ENCODE peak calls at places on chromosomes 5 and 9, in six cellular contexts. K, X, W, S, B and G are unnamed samples.

GRCh38 chr9:126756876-126757415 is 47.9 kb upstream of the ZBTB43 start:
- DNase-seq in K (no peak), X (peak), W (no peak), S (no peak), B (no peak), G (no peak)

GRCh38 chr9:133428579-133429215 is 6.5 kb downstream of the ADAMTS13 start:
- DNase-seq in K (no peak), X (no peak), W (peak), S (no peak), B (no peak), G (no peak)

GRCh38 chr5:98341038-98341710 is 432.3 kb upstream of the RGMB start:
- DNase-seq in K (no peak), X (no peak), W (no peak), S (peak), B (no peak), G (no peak)

GRCh38 chr9:84773023-84773422 is 103.5 kb downstream of the NTRK2 start:
- DNase-seq in K (no peak), X (no peak), W (no peak), S (peak), B (no peak), G (no peak)

GRCh38 chr5:120630550-120630949 is 166.4 kb downstream of the PRR16 start:
- DNase-seq in K (no peak), X (no peak), W (no peak), S (no peak), B (no peak), G (no peak)

GRCh38 chr5:138029501-138029900 is 3.4 kb downstream of the FAM13B start:
- DNase-seq in K (no peak), X (no peak), W (no peak), S (no peak), B (no peak), G (no peak)

GRCh38 chr9:106890621-106891020 is 27.7 kb downstream of the ZNF462 start:
- DNase-seq in K (no peak), X (no peak), W (no peak), S (no peak), B (no peak), G (no peak)

GRCh38 chr9:125409637-125410521 is 148.3 kb downstream of the GAPVD1 start:
- DNase-seq in K (peak), X (no peak), W (peak), S (peak), B (no peak), G (no peak)

GRCh38 chr5:10935536-10935935 is 174.5 kb upstream of the DAP start:
- DNase-seq in K (no peak), X (no peak), W (no peak), S (no peak), B (no peak), G (peak)

GRCh38 chr5:76431336-76431735 is 28.3 kb downstream of the IQGAP2 start:
- DNase-seq in K (no peak), X (no peak), W (no peak), S (no peak), B (no peak), G (no peak)

GRCh38 chr5:1343931-1344901 is 683 bp downstream of the CLPTM1L start:
- DNase-seq in K (no peak), X (no peak), W (no peak), S (peak), B (no peak), G (no peak)

GRCh38 chr5:125750538-125751186 is 672.5 kb upstream of the GRAMD2B start:
- DNase-seq in K (no peak), X (no peak), W (no peak), S (no peak), B (no peak), G (no peak)

GRCh38 chr5:112254303-112254702 is 164.8 kb downstream of the EPB41L4A start:
- DNase-seq in K (no peak), X (no peak), W (no peak), S (no peak), B (no peak), G (no peak)

GRCh38 chr5:167245871-167246270 is 1045.6 kb upstream of the WWC1 start:
- DNase-seq in K (no peak), X (no peak), W (no peak), S (no peak), B (no peak), G (no peak)

GRCh38 chr5:174531782-174532191 is 192.6 kb upstream of the MSX2 start:
- DNase-seq in K (no peak), X (no peak), W (no peak), S (no peak), B (no peak), G (no peak)

GRCh38 chr5:124162782-124163532 is 583.5 kb downstream of the ZNF608 start:
- DNase-seq in K (no peak), X (no peak), W (no peak), S (peak), B (no peak), G (peak)

GRCh38 chr5:94751456-94751855 is 133.0 kb downstream of the SLF1 start:
- DNase-seq in K (no peak), X (no peak), W (no peak), S (no peak), B (no peak), G (no peak)

GRCh38 chr5:142143878-142144277 is 35.3 kb downstream of the NDFIP1 start:
- DNase-seq in K (no peak), X (no peak), W (peak), S (peak), B (no peak), G (no peak)

GRCh38 chr9:127133739-127134167 is 11.3 kb upstream of the ANGPTL2 start:
- DNase-seq in K (peak), X (peak), W (no peak), S (peak), B (no peak), G (no peak)

GRCh38 chr5:177154003-177154643 is 20.6 kb downstream of the NSD1 start:
- DNase-seq in K (no peak), X (no peak), W (no peak), S (peak), B (no peak), G (no peak)

GRCh38 chr5:53403758-53404157 is 76.7 kb upstream of the FST start:
- DNase-seq in K (no peak), X (no peak), W (no peak), S (peak), B (no peak), G (no peak)

GRCh38 chr5:157913575-157913974 is 54.6 kb upstream of the CLINT1 start:
- DNase-seq in K (no peak), X (no peak), W (no peak), S (no peak), B (no peak), G (no peak)

GRCh38 chr5:148384389-148384756 is 615 bp downstream of the FBXO38 start:
- DNase-seq in K (no peak), X (no peak), W (peak), S (no peak), B (no peak), G (no peak)

GRCh38 chr9:69168709-69169217 is 5.3 kb upstream of the TJP2 start:
- DNase-seq in K (no peak), X (peak), W (no peak), S (peak), B (no peak), G (peak)

GRCh38 chr5:41266377-41266776 is 53.0 kb upstream of the C6 start:
- DNase-seq in K (no peak), X (no peak), W (no peak), S (no peak), B (no peak), G (no peak)

GRCh38 chr9:8366161-8366926 is 566.8 kb upstream of the DMAC1 start:
- DNase-seq in K (no peak), X (no peak), W (no peak), S (peak), B (no peak), G (no peak)

GRCh38 chr9:111158375-111158774 is 120.1 kb upstream of the LPAR1 start:
- DNase-seq in K (no peak), X (no peak), W (no peak), S (peak), B (no peak), G (no peak)

GRCh38 chr5:134092875-134093274 is 21.6 kb upstream of the TCF7 start:
- DNase-seq in K (no peak), X (no peak), W (no peak), S (peak), B (no peak), G (no peak)

GRCh38 chr5:110736763-110737162 is 2.0 kb upstream of the SLC25A46 start:
- DNase-seq in K (no peak), X (no peak), W (no peak), S (no peak), B (no peak), G (no peak)

GRCh38 chr9:79664375-79664825 is 92.6 kb downstream of the TLE4 start:
- DNase-seq in K (no peak), X (no peak), W (no peak), S (peak), B (no peak), G (no peak)

GRCh38 chr9:127049044-127049443 is 73.4 kb downstream of the ANGPTL2 start:
- DNase-seq in K (no peak), X (peak), W (peak), S (peak), B (peak), G (peak)

GRCh38 chr5:100550531-100551036 is 15.4 kb downstream of the FAM174A start:
- DNase-seq in K (no peak), X (no peak), W (no peak), S (peak), B (peak), G (no peak)

GRCh38 chr5:50325237-50325832 is 115.8 kb downstream of the EMB start:
- DNase-seq in K (no peak), X (no peak), W (no peak), S (peak), B (no peak), G (no peak)

GRCh38 chr5:177023247-177023703 is 779 bp downstream of the ZNF346 start:
- DNase-seq in K (no peak), X (no peak), W (peak), S (peak), B (no peak), G (no peak)

GRCh38 chr5:56481998-56482698 is 249.0 kb upstream of the ANKRD55 start:
- DNase-seq in K (no peak), X (no peak), W (no peak), S (no peak), B (no peak), G (no peak)

GRCh38 chr5:153275697-153276096 is 214.8 kb upstream of the GRIA1 start:
- DNase-seq in K (no peak), X (no peak), W (no peak), S (no peak), B (no peak), G (no peak)

GRCh38 chr9:19331877-19332276 is 48.2 kb downstream of the RPS6 start:
- DNase-seq in K (no peak), X (no peak), W (no peak), S (peak), B (no peak), G (no peak)
- H3K27ac ChIP-seq in K (no peak), X (no peak), W (no peak), S (no peak), B (no peak), G (no peak)

DNA sequence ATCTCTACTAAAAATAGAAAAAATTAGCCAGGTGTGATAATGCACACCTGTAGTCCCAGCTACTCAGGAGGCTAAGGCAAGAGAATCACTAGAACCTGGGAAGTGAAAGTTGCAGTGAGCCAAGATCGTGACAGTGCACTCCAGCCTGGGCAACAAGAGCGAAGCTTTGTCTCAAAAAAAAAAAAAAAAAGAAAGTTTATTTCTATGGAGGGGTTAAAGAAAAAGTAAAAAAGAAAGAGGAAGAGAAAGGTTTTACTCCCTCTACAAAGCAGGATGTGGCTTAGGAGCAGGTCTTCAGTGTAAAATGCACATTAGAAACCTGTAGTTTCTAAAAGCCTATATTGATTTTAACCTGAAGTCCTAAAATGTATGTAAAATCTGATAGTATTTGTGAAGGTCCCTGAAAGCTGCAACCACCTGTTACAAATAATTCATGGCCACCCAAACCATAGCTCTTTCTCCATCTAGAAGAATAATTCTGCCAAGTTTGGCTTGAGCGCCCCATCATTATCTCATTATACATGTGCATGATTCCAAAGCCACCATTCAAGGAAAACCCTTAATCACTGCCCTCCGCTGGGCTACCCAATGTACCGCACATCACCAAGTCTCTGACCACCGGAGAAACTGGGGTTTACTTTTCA is 3.4 kb downstream of the FNBP1 start:
- DNase-seq in K (no peak), X (no peak), W (no peak), S (no peak), B (peak), G (no peak)
- TF ChIP-seq POLR2A in K (no peak), X (no peak), W (no peak), S (no peak), B (peak), G (no peak)

GRCh38 chr9:78573669-78574068 is 276.7 kb downstream of the PSAT1 start:
- DNase-seq in K (no peak), X (no peak), W (no peak), S (no peak), B (no peak), G (no peak)

GRCh38 chr9:78577507-78577906 is 280.6 kb downstream of the PSAT1 start:
- DNase-seq in K (no peak), X (no peak), W (no peak), S (no peak), B (no peak), G (no peak)

GRCh38 chr9:78575041-78575440 is 278.1 kb downstream of the PSAT1 start:
- DNase-seq in K (no peak), X (no peak), W (no peak), S (no peak), B (no peak), G (no peak)

GRCh38 chr9:78574354-78575036 is 277.6 kb downstream of the PSAT1 start:
- DNase-seq in K (no peak), X (no peak), W (no peak), S (no peak), B (no peak), G (no peak)

GRCh38 chr9:78575791-78576190 is 278.9 kb downstream of the PSAT1 start:
- DNase-seq in K (no peak), X (no peak), W (no peak), S (no peak), B (no peak), G (no peak)
- H3K27ac ChIP-seq in K (no peak), X (no peak), W (no peak), S (no peak), B (no peak), G (no peak)

GRCh38 chr5:151231359-151231758 is 7.5 kb upstream of the CCDC69 start:
- DNase-seq in K (no peak), X (no peak), W (no peak), S (no peak), B (no peak), G (no peak)

GRCh38 chr5:151236888-151237287 is 13.0 kb upstream of the CCDC69 start:
- DNase-seq in K (no peak), X (no peak), W (no peak), S (no peak), B (no peak), G (no peak)

GRCh38 chr5:151237685-151238084 is 13.8 kb upstream of the CCDC69 start:
- DNase-seq in K (no peak), X (no peak), W (no peak), S (no peak), B (no peak), G (no peak)

GRCh38 chr5:151233576-151234202 is 9.8 kb upstream of the CCDC69 start:
- DNase-seq in K (no peak), X (no peak), W (no peak), S (no peak), B (no peak), G (no peak)

DNA sequence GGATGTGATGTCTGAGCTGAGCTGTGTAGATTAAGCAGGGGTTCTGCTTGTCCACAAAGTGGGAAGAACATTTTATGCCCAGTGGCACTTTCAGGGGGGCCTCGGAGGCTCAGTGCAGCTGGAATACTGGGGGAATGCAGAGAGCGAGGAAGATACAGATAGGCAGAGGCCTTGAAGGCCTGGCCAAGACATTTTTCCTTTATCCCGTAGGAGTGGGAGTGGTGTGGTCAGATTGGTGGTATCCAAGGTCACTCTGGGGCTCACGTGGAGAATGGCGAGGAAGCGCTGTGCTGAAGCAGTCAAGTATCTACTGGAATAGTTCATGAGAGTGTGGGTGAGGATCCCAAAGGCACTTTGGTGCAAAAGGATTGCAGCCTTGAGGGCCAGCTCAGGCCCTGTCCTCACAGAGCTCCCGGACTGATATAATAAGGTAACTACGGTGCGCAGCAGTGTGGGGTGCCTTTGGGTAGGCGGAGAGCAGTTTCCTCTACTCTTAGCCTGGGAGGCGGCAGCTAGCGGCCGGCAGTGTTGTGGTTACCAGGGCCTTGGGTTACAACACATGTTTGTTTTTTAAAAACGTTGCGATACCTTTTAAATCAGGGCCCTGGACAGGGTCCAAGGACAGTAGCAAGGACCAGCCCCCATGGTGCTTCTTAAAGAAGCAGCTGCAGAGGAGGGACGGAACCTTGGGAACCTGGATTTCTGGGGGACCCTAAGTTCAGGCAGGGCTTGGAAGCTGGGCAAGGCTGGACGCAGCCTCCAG is 10.8 kb upstream of the CCDC69 start:
- DNase-seq in K (peak), X (peak), W (peak), S (peak), B (no peak), G (peak)
- TF ChIP-seq POLR2A in K (no peak), X (no peak), W (no peak), S (no peak), B (peak), G (peak)

DNA sequence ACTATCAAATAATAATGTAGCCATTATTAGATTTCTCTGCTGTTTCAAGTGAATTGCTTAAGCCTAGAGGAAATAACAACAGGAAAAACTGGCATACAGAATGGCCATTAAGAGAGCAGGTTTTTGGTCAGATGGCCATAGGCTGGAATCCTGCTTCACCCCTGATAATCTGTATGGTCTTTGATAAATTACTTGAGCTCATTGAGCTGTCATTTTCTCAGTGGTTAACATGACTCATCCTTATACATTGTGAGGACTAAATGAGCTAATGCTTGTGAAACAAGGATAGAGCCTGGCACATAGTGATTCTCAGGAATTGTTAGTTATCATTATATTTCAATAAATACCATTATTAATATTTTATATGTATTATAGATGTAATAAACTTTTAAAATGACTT is 516.5 kb downstream of the KIF4B start:
- DNase-seq in K (no peak), X (no peak), W (no peak), S (no peak), B (no peak), G (no peak)
- H3K27ac ChIP-seq in K (no peak), X (no peak), W (no peak), S (no peak), B (no peak), G (no peak)

DNA sequence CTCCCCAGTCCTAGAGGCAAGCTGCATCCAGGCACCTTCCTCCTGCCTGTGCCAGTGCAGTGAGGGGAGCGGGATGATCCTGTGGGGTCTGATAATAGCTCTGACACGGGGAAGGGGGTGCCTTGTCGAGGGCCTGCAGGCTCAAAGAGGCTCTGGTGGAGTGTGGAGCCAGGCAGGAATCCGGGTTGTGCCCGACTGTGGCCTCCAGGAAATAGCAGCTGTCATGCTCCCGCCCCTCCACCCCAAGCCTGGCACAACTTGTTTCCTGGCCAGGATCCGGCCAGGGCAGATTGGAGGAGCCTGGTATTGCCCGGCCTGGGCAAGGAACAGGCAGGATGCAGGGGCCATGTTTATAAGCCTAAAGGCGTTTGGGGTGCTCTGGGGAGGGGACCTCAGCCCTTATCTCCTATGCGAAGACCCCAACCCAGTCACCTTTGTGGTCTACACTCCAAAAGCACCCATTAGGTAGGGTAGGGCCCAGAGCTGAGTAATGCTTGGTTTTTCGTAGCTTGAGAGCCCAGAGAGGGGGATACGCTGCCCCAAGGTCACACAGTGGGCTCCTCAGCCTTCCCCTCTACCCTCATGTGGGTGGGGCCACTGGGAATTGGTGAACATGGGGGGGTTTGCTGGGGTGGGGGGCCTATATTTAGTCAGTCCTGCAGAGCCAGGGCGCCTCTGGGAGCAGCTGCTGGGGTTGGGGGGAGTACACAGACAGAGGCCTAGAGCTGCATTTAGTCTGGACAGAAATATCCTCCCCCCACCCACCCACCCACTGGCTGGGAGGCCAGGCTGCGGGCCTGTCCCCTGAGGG is 12.2 kb downstream of the CXXC5 start:
- DNase-seq in K (peak), X (peak), W (no peak), S (no peak), B (no peak), G (peak)
- TF ChIP-seq POLR2A in K (no peak), X (no peak), W (no peak), S (no peak), B (no peak), G (peak)

DNA sequence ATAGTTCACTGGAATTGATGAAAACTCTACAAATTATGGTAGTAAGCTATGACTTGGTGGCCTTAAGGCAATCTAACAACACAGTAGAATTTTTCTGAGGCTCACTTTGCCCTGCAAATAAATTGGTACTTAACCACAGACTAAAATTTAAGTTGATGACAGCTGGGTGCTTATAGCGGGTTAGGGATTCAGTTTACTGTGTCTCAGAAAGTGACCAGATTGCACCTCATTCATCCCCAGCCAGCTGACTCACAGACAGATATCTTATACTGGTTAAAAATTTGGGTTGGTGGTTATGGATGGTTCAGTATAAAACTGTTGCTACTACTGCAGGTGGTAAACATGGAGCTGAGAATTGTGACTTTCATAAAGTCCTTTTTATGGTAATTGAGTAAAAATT is 2.8 kb downstream of the CKS2 start:
- DNase-seq in K (no peak), X (no peak), W (no peak), S (peak), B (no peak), G (no peak)
- H3K27ac ChIP-seq in K (no peak), X (no peak), W (peak), S (no peak), B (peak), G (no peak)